ENCODE peak calls at places on chromosomes 12 and 14, in five cellular contexts. T is CMK; Y is AG10803; I is stimulated activated naive CD4-positive, alpha-beta T cell; M is nucleus accumbens. X is an unnamed sample.

GRCh38 chr12:109443794-109444193 is 33.3 kb downstream of the KCTD10 start:
- DNase-seq in M (no peak), Y (peak), T (no peak), I (no peak), X (no peak)

GRCh38 chr14:30240685-30241084 is 313.0 kb upstream of the PRKD1 start:
- DNase-seq in I (no peak), T (no peak), M (no peak), Y (no peak), X (no peak)

GRCh38 chr12:132270516-132270915 is 58.9 kb downstream of the GALNT9 start:
- DNase-seq in Y (no peak), I (no peak), M (no peak), T (no peak), X (no peak)

GRCh38 chr12:124684971-124685688 is 117.7 kb upstream of the NCOR2 start:
- DNase-seq in M (no peak), Y (peak), I (no peak), T (no peak), X (no peak)

GRCh38 chr12:51593539-51593938 is 2.5 kb downstream of the SCN8A start:
- DNase-seq in Y (peak), I (no peak), T (no peak), M (no peak), X (no peak)

GRCh38 chr14:76904740-76905569 is 78.7 kb downstream of the LRRC74A start:
- DNase-seq in I (peak), M (no peak), Y (peak), T (no peak), X (peak)

GRCh38 chr12:124046206-124046740 is 73.3 kb downstream of the ZNF664 start:
- DNase-seq in Y (no peak), I (no peak), T (no peak), M (no peak), X (no peak)

GRCh38 chr14:75301666-75302325 is 23.2 kb downstream of the FOS start:
- DNase-seq in I (no peak), Y (peak), M (no peak), T (peak), X (no peak)

GRCh38 chr14:85566603-85567002 is 36.7 kb downstream of the FLRT2 start:
- DNase-seq in I (no peak), M (no peak), Y (peak), T (no peak), X (no peak)

GRCh38 chr12:94109154-94109553 is 39.2 kb upstream of the PLXNC1 start:
- DNase-seq in M (no peak), T (no peak), I (no peak), Y (peak), X (no peak)

GRCh38 chr14:89616425-89617141 is 199.6 kb upstream of the FOXN3 start:
- DNase-seq in I (peak), M (no peak), Y (peak), T (no peak), X (no peak)

GRCh38 chr12:20368653-20369163 is 371 bp downstream of the PDE3A start:
- DNase-seq in I (no peak), M (no peak), Y (peak), T (no peak), X (no peak)

GRCh38 chr12:115449526-115449925 is 765.6 kb upstream of the TBX3 start:
- DNase-seq in Y (no peak), T (no peak), I (no peak), M (no peak), X (no peak)

GRCh38 chr12:29103539-29103974 is 45.5 kb upstream of the FAR2 start:
- DNase-seq in M (no peak), Y (no peak), T (no peak), I (no peak), X (no peak)

GRCh38 chr14:81435578-81436295 is 35.6 kb upstream of the STON2 start:
- DNase-seq in Y (peak), I (no peak), M (no peak), T (no peak), X (no peak)

GRCh38 chr12:84857809-84858208 is 54.8 kb downstream of the SLC6A15 start:
- DNase-seq in Y (no peak), M (no peak), T (no peak), I (no peak), X (no peak)

GRCh38 chr14:31982642-31983041 is 94.5 kb upstream of the ARHGAP5 start:
- DNase-seq in I (no peak), T (no peak), Y (no peak), M (no peak), X (no peak)

GRCh38 chr14:45083622-45083978 is 316 bp upstream of the PRPF39 start:
- DNase-seq in Y (no peak), M (no peak), T (no peak), I (no peak), X (no peak)

GRCh38 chr12:124100572-124101178 is 127.7 kb downstream of the ZNF664 start:
- DNase-seq in M (no peak), I (no peak), T (no peak), Y (no peak), X (no peak)

GRCh38 chr12:55929306-55929791 is 1.6 kb upstream of the DGKA start:
- DNase-seq in M (no peak), I (peak), T (no peak), Y (no peak), X (peak)

GRCh38 chr14:58884442-58884841 is 246.7 kb downstream of the DACT1 start:
- DNase-seq in Y (no peak), M (no peak), I (no peak), T (no peak), X (no peak)

GRCh38 chr14:92567173-92567725 is 53.7 kb downstream of the RIN3 start:
- DNase-seq in T (no peak), M (no peak), I (no peak), Y (no peak), X (no peak)

GRCh38 chr12:11771356-11771755 is 121.9 kb downstream of the ETV6 start:
- DNase-seq in I (no peak), T (no peak), Y (peak), M (no peak), X (no peak)

GRCh38 chr12:124388679-124389536 is 94.0 kb downstream of the RFLNA start:
- DNase-seq in T (no peak), M (peak), I (peak), Y (peak), X (peak)

GRCh38 chr12:56362130-56363059 is at the start of gene APOF:
- DNase-seq in M (no peak), I (no peak), Y (no peak), T (no peak), X (no peak)

GRCh38 chr12:105982022-105982421 is 156.7 kb downstream of the NUAK1 start:
- DNase-seq in I (no peak), M (no peak), T (no peak), Y (no peak), X (no peak)

GRCh38 chr14:65824978-65825299 is 412.4 kb downstream of the FUT8 start:
- DNase-seq in Y (no peak), I (no peak), M (no peak), T (no peak), X (no peak)

GRCh38 chr12:26857465-26858176 is 24.6 kb upstream of the ITPR2 start:
- DNase-seq in I (no peak), T (no peak), M (no peak), Y (no peak), X (no peak)

GRCh38 chr14:67571275-67571990 is 28.6 kb downstream of the PIGH start:
- DNase-seq in T (peak), Y (peak), M (peak), I (peak), X (peak)

GRCh38 chr14:102882233-102882906 is 40.1 kb upstream of the AMN start:
- DNase-seq in M (no peak), T (no peak), I (no peak), Y (no peak), X (no peak)

GRCh38 chr14:106459971-106460730 is 933.8 kb downstream of the TMEM121 start:
- DNase-seq in T (no peak), M (no peak), I (peak), Y (no peak), X (peak)

GRCh38 chr12:117038919-117039318 is 60.3 kb downstream of the TESC start:
- DNase-seq in I (no peak), M (no peak), T (no peak), Y (no peak), X (no peak)